ENCODE peak calls at places on chromosome 14, in ten cellular contexts. D is HepG2, X is GM12891, H is transverse colon, W is prostate gland, Z is upper lobe of left lung, O is GM23338, R is HCT116, B is sigmoid colon, P is endothelial cell of umbilical vein. S is an unnamed sample.

GRCh38 chr14:73997108-73997943 is 21.8 kb downstream of the ENTPD5 start:
- DNase-seq in D (peak), X (no peak), H (peak), W (no peak), Z (no peak), O (no peak), R (no peak), B (no peak), P (no peak), S (no peak)

GRCh38 chr14:58131386-58131785 is 20.6 kb downstream of the ARMH4 start:
- DNase-seq in D (peak), X (no peak), H (no peak), W (no peak), Z (no peak), O (peak), R (no peak), B (no peak), P (no peak), S (no peak)

GRCh38 chr14:60647081-60647836 is 2.0 kb downstream of the SIX1 start:
- DNase-seq in D (peak), X (no peak), H (no peak), W (peak), Z (no peak), O (peak), R (no peak), B (no peak), P (peak), S (no peak)

GRCh38 chr14:99575043-99576023 is 28.7 kb downstream of the CCDC85C start:
- DNase-seq in D (peak), X (no peak), H (peak), W (peak), Z (peak), O (no peak), R (no peak), B (no peak), P (no peak), S (no peak)

GRCh38 chr14:88422919-88423318 is 37.5 kb downstream of the SPATA7 start:
- DNase-seq in D (no peak), X (no peak), H (no peak), W (no peak), Z (no peak), O (no peak), R (no peak), B (no peak), P (no peak), S (no peak)

GRCh38 chr14:97021571-97022171 is 224.5 kb downstream of the VRK1 start:
- DNase-seq in D (no peak), X (no peak), H (no peak), W (no peak), Z (no peak), O (peak), R (peak), B (no peak), P (no peak), S (no peak)

GRCh38 chr14:104309657-104310369 is 171.4 kb downstream of the KIF26A start:
- DNase-seq in D (no peak), X (no peak), H (no peak), W (no peak), Z (no peak), O (no peak), R (no peak), B (peak), P (no peak), S (no peak)

GRCh38 chr14:33933386-33933934 is 17.4 kb downstream of the EGLN3 start:
- DNase-seq in D (no peak), X (no peak), H (no peak), W (no peak), Z (no peak), O (no peak), R (no peak), B (no peak), P (peak), S (no peak)

GRCh38 chr14:92041203-92041602 is 1.3 kb upstream of the TRIP11 start:
- DNase-seq in D (no peak), X (no peak), H (no peak), W (no peak), Z (no peak), O (no peak), R (no peak), B (no peak), P (no peak), S (no peak)

GRCh38 chr14:92037989-92038388 is 1.9 kb downstream of the TRIP11 start:
- DNase-seq in D (no peak), X (no peak), H (no peak), W (no peak), Z (no peak), O (no peak), R (no peak), B (no peak), P (peak), S (no peak)

GRCh38 chr14:92039720-92040430 is at the start of gene TRIP11:
- DNase-seq in D (peak), X (peak), H (peak), W (peak), Z (peak), O (peak), R (peak), B (peak), P (peak), S (peak)

GRCh38 chr14:92039073-92039719 is 663 bp downstream of the TRIP11 start:
- DNase-seq in D (peak), X (no peak), H (peak), W (no peak), Z (peak), O (peak), R (peak), B (no peak), P (peak), S (no peak)

GRCh38 chr14:92040431-92041040 is 677 bp upstream of the TRIP11 start:
- DNase-seq in D (peak), X (no peak), H (peak), W (peak), Z (peak), O (peak), R (peak), B (no peak), P (peak), S (no peak)
- TF ChIP-seq POLR2AphosphoS5 in D (peak), X (no peak), H (peak), W (peak), Z (no peak), O (no peak), R (no peak), B (no peak), P (no peak), S (no peak)

GRCh38 chr14:20820063-20820904 is 17.6 kb upstream of the RNASE1 start:
- DNase-seq in D (no peak), X (no peak), H (peak), W (no peak), Z (no peak), O (peak), R (no peak), B (no peak), P (no peak), S (no peak)
- TF ChIP-seq POLR2AphosphoS5 in D (no peak), X (no peak), H (no peak), W (no peak), Z (no peak), O (no peak), R (no peak), B (no peak), P (no peak), S (no peak)

GRCh38 chr14:75499084-75499875 is 23.0 kb upstream of the BATF start:
- DNase-seq in D (no peak), X (no peak), H (no peak), W (no peak), Z (no peak), O (no peak), R (no peak), B (no peak), P (no peak), S (no peak)

GRCh38 chr14:75506930-75507329 is 15.3 kb upstream of the BATF start:
- DNase-seq in D (no peak), X (no peak), H (no peak), W (no peak), Z (no peak), O (no peak), R (no peak), B (no peak), P (no peak), S (no peak)

GRCh38 chr14:75501080-75501479 is 21.2 kb upstream of the BATF start:
- DNase-seq in D (no peak), X (no peak), H (no peak), W (no peak), Z (no peak), O (no peak), R (no peak), B (no peak), P (no peak), S (no peak)

DNA sequence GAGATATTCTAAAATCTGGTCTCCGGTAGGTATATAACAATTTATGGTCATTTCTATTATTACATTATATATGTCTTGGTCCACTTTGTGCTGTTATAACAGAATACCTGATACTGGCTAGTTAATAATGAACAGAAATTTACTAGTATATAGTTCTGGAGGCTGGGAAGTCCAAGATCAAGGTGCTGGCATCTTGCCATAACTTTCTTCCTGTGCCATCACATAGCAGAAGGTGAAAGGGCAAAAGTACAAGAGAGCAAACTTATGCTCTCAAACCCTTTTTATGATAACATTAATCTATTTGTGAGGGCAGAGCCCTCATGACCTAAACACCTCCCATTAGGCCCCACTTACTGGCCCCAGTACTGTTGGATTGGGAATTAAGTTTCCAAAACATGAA is 17.9 kb upstream of the BATF start:
- DNase-seq in D (peak), X (no peak), H (no peak), W (no peak), Z (no peak), O (no peak), R (no peak), B (no peak), P (no peak), S (no peak)
- TF ChIP-seq POLR2AphosphoS5 in D (no peak), X (no peak), H (no peak), W (no peak), Z (no peak), O (no peak), R (no peak), B (no peak), P (no peak), S (no peak)

GRCh38 chr14:71320734-71321555 is 413.7 kb downstream of the PCNX1 start:
- DNase-seq in D (no peak), X (peak), H (peak), W (peak), Z (peak), O (peak), R (no peak), B (peak), P (peak), S (peak)
- TF ChIP-seq POLR2AphosphoS5 in D (no peak), X (peak), H (peak), W (no peak), Z (peak), O (no peak), R (peak), B (peak), P (no peak), S (no peak)

GRCh38 chr14:76918176-76918750 is 92.1 kb downstream of the LRRC74A start:
- DNase-seq in D (no peak), X (no peak), H (peak), W (peak), Z (peak), O (no peak), R (no peak), B (peak), P (peak), S (no peak)

GRCh38 chr14:76917759-76918175 is 91.6 kb downstream of the LRRC74A start:
- DNase-seq in D (no peak), X (no peak), H (no peak), W (peak), Z (peak), O (no peak), R (no peak), B (peak), P (no peak), S (no peak)

GRCh38 chr14:76919811-76920571 is 93.8 kb downstream of the LRRC74A start:
- DNase-seq in D (peak), X (no peak), H (peak), W (no peak), Z (no peak), O (peak), R (no peak), B (peak), P (peak), S (no peak)

GRCh38 chr14:76919431-76919810 is 93.2 kb downstream of the LRRC74A start:
- DNase-seq in D (no peak), X (no peak), H (no peak), W (peak), Z (no peak), O (no peak), R (no peak), B (no peak), P (no peak), S (no peak)

GRCh38 chr14:76918751-76919421 is 92.7 kb downstream of the LRRC74A start:
- DNase-seq in D (peak), X (no peak), H (peak), W (peak), Z (peak), O (peak), R (peak), B (peak), P (peak), S (no peak)
- TF ChIP-seq POLR2AphosphoS5 in D (no peak), X (no peak), H (peak), W (peak), Z (peak), O (no peak), R (peak), B (peak), P (peak), S (no peak)

GRCh38 chr14:77027538-77028383 is 747 bp downstream of the IRF2BPL start:
- DNase-seq in D (no peak), X (peak), H (peak), W (peak), Z (peak), O (peak), R (no peak), B (peak), P (peak), S (peak)
- TF ChIP-seq POLR2AphosphoS5 in D (no peak), X (peak), H (peak), W (no peak), Z (peak), O (no peak), R (peak), B (peak), P (no peak), S (peak)

GRCh38 chr14:81738946-81739659 is 205.4 kb upstream of the SEL1L start:
- DNase-seq in D (no peak), X (no peak), H (no peak), W (no peak), Z (no peak), O (no peak), R (no peak), B (no peak), P (no peak), S (no peak)
- TF ChIP-seq POLR2AphosphoS5 in D (no peak), X (no peak), H (no peak), W (no peak), Z (no peak), O (no peak), R (no peak), B (no peak), P (no peak), S (no peak)

DNA sequence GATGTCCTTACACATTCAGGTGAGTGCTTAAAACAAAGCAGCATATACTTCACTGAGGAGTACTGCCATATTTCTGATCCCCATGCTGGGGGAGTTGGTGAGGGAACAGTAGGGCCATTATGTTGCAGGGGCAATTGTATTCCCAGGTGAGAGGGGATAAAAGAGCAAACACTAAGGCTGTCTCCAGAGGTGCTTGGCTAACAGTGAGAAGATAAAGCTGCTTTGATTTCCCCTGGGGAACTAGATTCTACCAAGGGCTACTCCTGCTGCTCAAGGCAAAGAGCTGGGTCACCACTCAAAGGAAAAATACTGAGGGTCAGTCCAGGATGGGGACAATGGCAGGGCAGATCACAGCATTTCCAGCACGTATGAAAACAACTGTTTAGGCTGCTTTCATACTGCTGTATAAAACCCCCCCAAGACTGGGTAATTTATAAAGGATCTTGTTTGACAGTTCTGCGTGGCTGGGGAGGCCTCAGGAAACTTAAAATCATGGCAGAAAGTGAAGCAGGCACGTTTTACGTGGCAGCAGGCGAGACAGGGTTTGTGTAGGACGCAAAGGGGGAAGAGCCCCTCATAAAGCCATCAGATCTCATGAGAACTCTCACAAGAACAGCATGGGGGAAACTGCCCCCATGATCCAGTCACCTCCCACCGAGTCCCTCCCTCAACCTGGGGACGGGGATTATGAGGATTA is 47.8 kb upstream of the OR5AU1 start:
- DNase-seq in D (peak), X (no peak), H (no peak), W (no peak), Z (no peak), O (no peak), R (no peak), B (no peak), P (no peak), S (no peak)
- TF ChIP-seq POLR2AphosphoS5 in D (peak), X (peak), H (no peak), W (no peak), Z (no peak), O (peak), R (peak), B (no peak), P (peak), S (no peak)

DNA sequence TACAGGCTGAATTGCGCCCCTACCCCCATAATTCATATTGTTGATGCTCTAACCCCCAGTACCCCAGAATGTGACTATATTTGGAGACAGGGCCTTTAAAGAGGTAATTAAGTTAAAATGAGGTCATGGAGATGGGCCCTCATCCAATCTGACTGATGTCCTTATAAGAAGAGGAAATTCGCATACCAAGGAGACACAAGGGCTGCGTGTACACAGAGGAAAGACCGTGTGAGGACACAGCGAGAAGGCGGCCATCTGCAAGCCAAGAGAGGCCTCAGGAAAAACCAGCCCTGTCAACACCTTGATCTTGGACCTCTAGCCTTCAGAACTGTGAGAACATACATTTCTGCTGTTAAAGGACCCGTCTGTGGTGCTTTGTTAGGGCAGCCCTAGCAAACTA is 50.3 kb upstream of the GPATCH2L start:
- DNase-seq in D (no peak), X (no peak), H (no peak), W (no peak), Z (no peak), O (no peak), R (no peak), B (peak), P (no peak), S (no peak)
- TF ChIP-seq POLR2AphosphoS5 in D (no peak), X (no peak), H (no peak), W (peak), Z (no peak), O (no peak), R (no peak), B (peak), P (no peak), S (no peak)

S was measured in GM12892.